ENCODE peak calls at places on chromosomes 6 and 20, in four cellular contexts. One of them, this sample, is unnamed.

GRCh38 chr6:42331019-42331418 is 113.4 kb upstream of the MRPS10 start:
- DNase-seq in activated CD4-positive, alpha-beta T cell treated with anti-CD3 and anti-CD28 coated beads, Interleukin-2, amount 50 U/mL, for 24 hours: no peak
- DNase-seq in activated T-cell treated with anti-CD3 and anti-CD28 coated beads, Interleukin-2, amount 50 U/mL, for 4 hours: no peak
- DNase-seq in lower leg skin: no peak
- DNase-seq in this sample: no peak

GRCh38 chr6:133854167-133854632 is 34.7 kb upstream of the TCF21 start:
- DNase-seq in activated CD4-positive, alpha-beta T cell treated with anti-CD3 and anti-CD28 coated beads, Interleukin-2, amount 50 U/mL, for 24 hours: no peak
- DNase-seq in activated T-cell treated with anti-CD3 and anti-CD28 coated beads, Interleukin-2, amount 50 U/mL, for 4 hours: no peak
- DNase-seq in lower leg skin: no peak
- DNase-seq in this sample: no peak

GRCh38 chr20:17493173-17493572 is 38.0 kb downstream of the BFSP1 start:
- DNase-seq in activated CD4-positive, alpha-beta T cell treated with anti-CD3 and anti-CD28 coated beads, Interleukin-2, amount 50 U/mL, for 24 hours: no peak
- DNase-seq in activated T-cell treated with anti-CD3 and anti-CD28 coated beads, Interleukin-2, amount 50 U/mL, for 4 hours: no peak
- DNase-seq in lower leg skin: peak
- DNase-seq in this sample: no peak

GRCh38 chr6:36788768-36789167 is 50.5 kb downstream of the CPNE5 start:
- DNase-seq in activated CD4-positive, alpha-beta T cell treated with anti-CD3 and anti-CD28 coated beads, Interleukin-2, amount 50 U/mL, for 24 hours: peak
- DNase-seq in activated T-cell treated with anti-CD3 and anti-CD28 coated beads, Interleukin-2, amount 50 U/mL, for 4 hours: no peak
- DNase-seq in lower leg skin: no peak
- DNase-seq in this sample: no peak

GRCh38 chr20:19460386-19460785 is 247.9 kb downstream of the SLC24A3 start:
- DNase-seq in activated CD4-positive, alpha-beta T cell treated with anti-CD3 and anti-CD28 coated beads, Interleukin-2, amount 50 U/mL, for 24 hours: no peak
- DNase-seq in activated T-cell treated with anti-CD3 and anti-CD28 coated beads, Interleukin-2, amount 50 U/mL, for 4 hours: no peak
- DNase-seq in lower leg skin: peak
- DNase-seq in this sample: no peak

GRCh38 chr6:44976677-44977405 is 351.3 kb upstream of the RUNX2 start:
- DNase-seq in activated CD4-positive, alpha-beta T cell treated with anti-CD3 and anti-CD28 coated beads, Interleukin-2, amount 50 U/mL, for 24 hours: no peak
- DNase-seq in activated T-cell treated with anti-CD3 and anti-CD28 coated beads, Interleukin-2, amount 50 U/mL, for 4 hours: no peak
- DNase-seq in lower leg skin: no peak
- DNase-seq in this sample: no peak

GRCh38 chr6:136085370-136086115 is 164.6 kb downstream of the MTFR2 start:
- DNase-seq in activated CD4-positive, alpha-beta T cell treated with anti-CD3 and anti-CD28 coated beads, Interleukin-2, amount 50 U/mL, for 24 hours: no peak
- DNase-seq in activated T-cell treated with anti-CD3 and anti-CD28 coated beads, Interleukin-2, amount 50 U/mL, for 4 hours: no peak
- DNase-seq in lower leg skin: no peak
- DNase-seq in this sample: no peak

GRCh38 chr6:150499882-150500312 is 99.8 kb upstream of the PLEKHG1 start:
- DNase-seq in activated CD4-positive, alpha-beta T cell treated with anti-CD3 and anti-CD28 coated beads, Interleukin-2, amount 50 U/mL, for 24 hours: no peak
- DNase-seq in activated T-cell treated with anti-CD3 and anti-CD28 coated beads, Interleukin-2, amount 50 U/mL, for 4 hours: no peak
- DNase-seq in lower leg skin: no peak
- DNase-seq in this sample: no peak

GRCh38 chr20:3239026-3239866 is at the start of gene SLC4A11:
- DNase-seq in activated CD4-positive, alpha-beta T cell treated with anti-CD3 and anti-CD28 coated beads, Interleukin-2, amount 50 U/mL, for 24 hours: no peak
- DNase-seq in activated T-cell treated with anti-CD3 and anti-CD28 coated beads, Interleukin-2, amount 50 U/mL, for 4 hours: no peak
- DNase-seq in lower leg skin: peak
- DNase-seq in this sample: peak

GRCh38 chr6:13011612-13012146 is 295.1 kb downstream of the PHACTR1 start:
- DNase-seq in activated CD4-positive, alpha-beta T cell treated with anti-CD3 and anti-CD28 coated beads, Interleukin-2, amount 50 U/mL, for 24 hours: no peak
- DNase-seq in activated T-cell treated with anti-CD3 and anti-CD28 coated beads, Interleukin-2, amount 50 U/mL, for 4 hours: no peak
- DNase-seq in lower leg skin: no peak
- DNase-seq in this sample: no peak

GRCh38 chr6:20212392-20213111 is at the start of gene MBOAT1:
- DNase-seq in activated CD4-positive, alpha-beta T cell treated with anti-CD3 and anti-CD28 coated beads, Interleukin-2, amount 50 U/mL, for 24 hours: peak
- DNase-seq in activated T-cell treated with anti-CD3 and anti-CD28 coated beads, Interleukin-2, amount 50 U/mL, for 4 hours: peak
- DNase-seq in lower leg skin: peak
- DNase-seq in this sample: peak

GRCh38 chr6:42239736-42240375 is 22.2 kb upstream of the MRPS10 start:
- DNase-seq in activated CD4-positive, alpha-beta T cell treated with anti-CD3 and anti-CD28 coated beads, Interleukin-2, amount 50 U/mL, for 24 hours: no peak
- DNase-seq in activated T-cell treated with anti-CD3 and anti-CD28 coated beads, Interleukin-2, amount 50 U/mL, for 4 hours: no peak
- DNase-seq in lower leg skin: peak
- DNase-seq in this sample: no peak

GRCh38 chr6:10399451-10399850 is 15.4 kb downstream of the TFAP2A start:
- DNase-seq in activated CD4-positive, alpha-beta T cell treated with anti-CD3 and anti-CD28 coated beads, Interleukin-2, amount 50 U/mL, for 24 hours: no peak
- DNase-seq in activated T-cell treated with anti-CD3 and anti-CD28 coated beads, Interleukin-2, amount 50 U/mL, for 4 hours: no peak
- DNase-seq in lower leg skin: no peak
- DNase-seq in this sample: no peak

GRCh38 chr6:52550014-52550575 is 26.8 kb downstream of the TRAM2 start:
- DNase-seq in activated CD4-positive, alpha-beta T cell treated with anti-CD3 and anti-CD28 coated beads, Interleukin-2, amount 50 U/mL, for 24 hours: no peak
- DNase-seq in activated T-cell treated with anti-CD3 and anti-CD28 coated beads, Interleukin-2, amount 50 U/mL, for 4 hours: no peak
- DNase-seq in lower leg skin: no peak
- DNase-seq in this sample: no peak

GRCh38 chr6:134230087-134230717 is 87.7 kb downstream of the SGK1 start:
- DNase-seq in activated CD4-positive, alpha-beta T cell treated with anti-CD3 and anti-CD28 coated beads, Interleukin-2, amount 50 U/mL, for 24 hours: no peak
- DNase-seq in activated T-cell treated with anti-CD3 and anti-CD28 coated beads, Interleukin-2, amount 50 U/mL, for 4 hours: no peak
- DNase-seq in lower leg skin: no peak
- DNase-seq in this sample: peak

GRCh38 chr6:121765060-121765459 is 329.6 kb downstream of the GJA1 start:
- DNase-seq in activated CD4-positive, alpha-beta T cell treated with anti-CD3 and anti-CD28 coated beads, Interleukin-2, amount 50 U/mL, for 24 hours: no peak
- DNase-seq in activated T-cell treated with anti-CD3 and anti-CD28 coated beads, Interleukin-2, amount 50 U/mL, for 4 hours: no peak
- DNase-seq in lower leg skin: no peak
- DNase-seq in this sample: no peak

GRCh38 chr20:49405062-49405683 is 77.3 kb downstream of the KCNB1 start:
- DNase-seq in activated CD4-positive, alpha-beta T cell treated with anti-CD3 and anti-CD28 coated beads, Interleukin-2, amount 50 U/mL, for 24 hours: no peak
- DNase-seq in activated T-cell treated with anti-CD3 and anti-CD28 coated beads, Interleukin-2, amount 50 U/mL, for 4 hours: no peak
- DNase-seq in lower leg skin: no peak
- DNase-seq in this sample: no peak

GRCh38 chr6:21664263-21665081 is 70.9 kb downstream of the SOX4 start:
- DNase-seq in activated CD4-positive, alpha-beta T cell treated with anti-CD3 and anti-CD28 coated beads, Interleukin-2, amount 50 U/mL, for 24 hours: no peak
- DNase-seq in activated T-cell treated with anti-CD3 and anti-CD28 coated beads, Interleukin-2, amount 50 U/mL, for 4 hours: no peak
- DNase-seq in lower leg skin: no peak
- DNase-seq in this sample: no peak

GRCh38 chr6:151240861-151241642 is 1.3 kb downstream of the AKAP12 start:
- DNase-seq in activated CD4-positive, alpha-beta T cell treated with anti-CD3 and anti-CD28 coated beads, Interleukin-2, amount 50 U/mL, for 24 hours: no peak
- DNase-seq in activated T-cell treated with anti-CD3 and anti-CD28 coated beads, Interleukin-2, amount 50 U/mL, for 4 hours: no peak
- DNase-seq in lower leg skin: peak
- DNase-seq in this sample: peak

GRCh38 chr6:169427856-169428255 is 174.2 kb upstream of the THBS2 start:
- DNase-seq in activated CD4-positive, alpha-beta T cell treated with anti-CD3 and anti-CD28 coated beads, Interleukin-2, amount 50 U/mL, for 24 hours: no peak
- DNase-seq in activated T-cell treated with anti-CD3 and anti-CD28 coated beads, Interleukin-2, amount 50 U/mL, for 4 hours: no peak
- DNase-seq in lower leg skin: no peak
- DNase-seq in this sample: no peak

GRCh38 chr6:44341095-44341890 is 1.2 kb upstream of the SPATS1 start:
- DNase-seq in activated CD4-positive, alpha-beta T cell treated with anti-CD3 and anti-CD28 coated beads, Interleukin-2, amount 50 U/mL, for 24 hours: no peak
- DNase-seq in activated T-cell treated with anti-CD3 and anti-CD28 coated beads, Interleukin-2, amount 50 U/mL, for 4 hours: no peak
- DNase-seq in lower leg skin: no peak
- DNase-seq in this sample: no peak

GRCh38 chr6:3442444-3443220 is 14.2 kb downstream of the SLC22A23 start:
- DNase-seq in activated CD4-positive, alpha-beta T cell treated with anti-CD3 and anti-CD28 coated beads, Interleukin-2, amount 50 U/mL, for 24 hours: no peak
- DNase-seq in activated T-cell treated with anti-CD3 and anti-CD28 coated beads, Interleukin-2, amount 50 U/mL, for 4 hours: no peak
- DNase-seq in lower leg skin: no peak
- DNase-seq in this sample: no peak

GRCh38 chr6:135179920-135180457 is 1.1 kb upstream of the MYB start:
- DNase-seq in activated CD4-positive, alpha-beta T cell treated with anti-CD3 and anti-CD28 coated beads, Interleukin-2, amount 50 U/mL, for 24 hours: no peak
- DNase-seq in activated T-cell treated with anti-CD3 and anti-CD28 coated beads, Interleukin-2, amount 50 U/mL, for 4 hours: peak
- DNase-seq in lower leg skin: no peak
- DNase-seq in this sample: no peak

GRCh38 chr6:125944434-125944816 is 12.1 kb upstream of the HINT3 start:
- DNase-seq in activated CD4-positive, alpha-beta T cell treated with anti-CD3 and anti-CD28 coated beads, Interleukin-2, amount 50 U/mL, for 24 hours: no peak
- DNase-seq in activated T-cell treated with anti-CD3 and anti-CD28 coated beads, Interleukin-2, amount 50 U/mL, for 4 hours: no peak
- DNase-seq in lower leg skin: no peak
- DNase-seq in this sample: peak

GRCh38 chr6:155498370-155498769 is 42.7 kb upstream of the NOX3 start:
- DNase-seq in activated CD4-positive, alpha-beta T cell treated with anti-CD3 and anti-CD28 coated beads, Interleukin-2, amount 50 U/mL, for 24 hours: no peak
- DNase-seq in activated T-cell treated with anti-CD3 and anti-CD28 coated beads, Interleukin-2, amount 50 U/mL, for 4 hours: no peak
- DNase-seq in lower leg skin: no peak
- DNase-seq in this sample: no peak